ENCODE peak calls at places on chromosomes 12 and 14, in ten cellular contexts. One of them, this sample, is unnamed.

GRCh38 chr14:58765375-58765774 is 127.6 kb downstream of the DACT1 start:
- DNase-seq in cardiac muscle cell: no peak
- DNase-seq in uterus: no peak
- DNase-seq in IMR-90: no peak
- DNase-seq in neural progenitor cell: no peak
- DNase-seq in A549: no peak
- DNase-seq in heart right ventricle: peak; percentile 74
- DNase-seq in mammary epithelial cell: no peak
- DNase-seq in CD8-positive, alpha-beta T cell: no peak
- DNase-seq in WERI-Rb-1: peak; percentile 72
- DNase-seq in this sample: no peak

GRCh38 chr12:31037028-31037427 is 36.6 kb upstream of the DDX11 start:
- DNase-seq in cardiac muscle cell: no peak
- DNase-seq in A549: no peak
- DNase-seq in IMR-90: no peak
- DNase-seq in heart right ventricle: no peak
- DNase-seq in WERI-Rb-1: no peak
- DNase-seq in CD8-positive, alpha-beta T cell: no peak
- DNase-seq in uterus: no peak
- DNase-seq in mammary epithelial cell: no peak
- DNase-seq in neural progenitor cell: no peak
- DNase-seq in this sample: no peak

GRCh38 chr12:3962661-3963483 is 89.7 kb upstream of the PARP11 start:
- DNase-seq in uterus: no peak
- DNase-seq in WERI-Rb-1: no peak
- DNase-seq in neural progenitor cell: no peak
- DNase-seq in IMR-90: no peak
- DNase-seq in A549: no peak
- DNase-seq in cardiac muscle cell: peak; percentile 4
- DNase-seq in heart right ventricle: peak; percentile 6
- DNase-seq in CD8-positive, alpha-beta T cell: peak; percentile 74
- DNase-seq in mammary epithelial cell: no peak
- DNase-seq in this sample: no peak

GRCh38 chr12:69602954-69603353 is 7.8 kb downstream of the LRRC10 start:
- DNase-seq in heart right ventricle: no peak
- DNase-seq in cardiac muscle cell: no peak
- DNase-seq in CD8-positive, alpha-beta T cell: no peak
- DNase-seq in WERI-Rb-1: no peak
- DNase-seq in neural progenitor cell: no peak
- DNase-seq in mammary epithelial cell: no peak
- DNase-seq in uterus: no peak
- DNase-seq in IMR-90: no peak
- DNase-seq in A549: peak; percentile 10
- DNase-seq in this sample: no peak

GRCh38 chr12:106145539-106146447 is 7.0 kb upstream of the NUAK1 start:
- DNase-seq in uterus: no peak
- DNase-seq in mammary epithelial cell: no peak
- DNase-seq in CD8-positive, alpha-beta T cell: no peak
- DNase-seq in IMR-90: no peak
- DNase-seq in cardiac muscle cell: peak; percentile 67
- DNase-seq in WERI-Rb-1: no peak
- DNase-seq in neural progenitor cell: no peak
- DNase-seq in A549: no peak
- DNase-seq in heart right ventricle: peak; percentile 18
- DNase-seq in this sample: no peak

GRCh38 chr12:66693901-66694513 is 15.1 kb upstream of the GRIP1 start:
- DNase-seq in A549: peak; percentile 80
- DNase-seq in cardiac muscle cell: peak; percentile 77
- DNase-seq in heart right ventricle: peak; percentile 11
- DNase-seq in mammary epithelial cell: peak; percentile 49
- DNase-seq in CD8-positive, alpha-beta T cell: no peak
- DNase-seq in neural progenitor cell: peak; percentile 80
- DNase-seq in IMR-90: peak; percentile 69
- DNase-seq in WERI-Rb-1: peak; percentile 26
- DNase-seq in uterus: no peak
- DNase-seq in this sample: no peak

GRCh38 chr14:75981426-75981825 is 369 bp downstream of the TGFB3 start:
- DNase-seq in A549: no peak
- DNase-seq in neural progenitor cell: peak; percentile 55
- DNase-seq in CD8-positive, alpha-beta T cell: peak; percentile 13
- DNase-seq in WERI-Rb-1: no peak
- DNase-seq in mammary epithelial cell: no peak
- DNase-seq in IMR-90: no peak
- DNase-seq in uterus: peak; percentile 36
- DNase-seq in heart right ventricle: no peak
- DNase-seq in cardiac muscle cell: no peak
- DNase-seq in this sample: no peak

GRCh38 chr14:97866664-97867063 is 1069.5 kb downstream of the VRK1 start:
- DNase-seq in cardiac muscle cell: no peak
- DNase-seq in IMR-90: no peak
- DNase-seq in CD8-positive, alpha-beta T cell: no peak
- DNase-seq in neural progenitor cell: no peak
- DNase-seq in uterus: no peak
- DNase-seq in WERI-Rb-1: no peak
- DNase-seq in mammary epithelial cell: no peak
- DNase-seq in heart right ventricle: no peak
- DNase-seq in A549: no peak
- DNase-seq in this sample: no peak

GRCh38 chr12:13141686-13142085 is 38.2 kb upstream of the GSG1 start:
- DNase-seq in A549: no peak
- DNase-seq in CD8-positive, alpha-beta T cell: no peak
- DNase-seq in cardiac muscle cell: no peak
- DNase-seq in mammary epithelial cell: no peak
- DNase-seq in heart right ventricle: no peak
- DNase-seq in IMR-90: no peak
- DNase-seq in WERI-Rb-1: no peak
- DNase-seq in neural progenitor cell: no peak
- DNase-seq in uterus: no peak
- DNase-seq in this sample: no peak

GRCh38 chr14:32345311-32345771 is 16.2 kb downstream of the AKAP6 start:
- DNase-seq in CD8-positive, alpha-beta T cell: no peak
- DNase-seq in IMR-90: peak; percentile 25
- DNase-seq in WERI-Rb-1: peak; percentile 25
- DNase-seq in uterus: no peak
- DNase-seq in neural progenitor cell: no peak
- DNase-seq in mammary epithelial cell: peak; percentile 74
- DNase-seq in A549: peak; percentile 14
- DNase-seq in heart right ventricle: no peak
- DNase-seq in cardiac muscle cell: peak; percentile 25
- DNase-seq in this sample: no peak

GRCh38 chr12:47777741-47778558 is 4.9 kb downstream of the SLC48A1 start:
- DNase-seq in IMR-90: no peak
- DNase-seq in neural progenitor cell: no peak
- DNase-seq in uterus: no peak
- DNase-seq in cardiac muscle cell: no peak
- DNase-seq in CD8-positive, alpha-beta T cell: no peak
- DNase-seq in A549: no peak
- DNase-seq in heart right ventricle: no peak
- DNase-seq in WERI-Rb-1: no peak
- DNase-seq in mammary epithelial cell: no peak
- DNase-seq in this sample: no peak

GRCh38 chr14:69226736-69227135 is 33.2 kb upstream of the GALNT16 start:
- DNase-seq in WERI-Rb-1: no peak
- DNase-seq in CD8-positive, alpha-beta T cell: no peak
- DNase-seq in uterus: no peak
- DNase-seq in neural progenitor cell: no peak
- DNase-seq in IMR-90: no peak
- DNase-seq in mammary epithelial cell: no peak
- DNase-seq in cardiac muscle cell: peak; percentile 29
- DNase-seq in A549: no peak
- DNase-seq in heart right ventricle: no peak
- DNase-seq in this sample: no peak

GRCh38 chr14:93171366-93171765 is 13.3 kb downstream of the MOAP1 start:
- DNase-seq in WERI-Rb-1: no peak
- DNase-seq in A549: no peak
- DNase-seq in heart right ventricle: no peak
- DNase-seq in CD8-positive, alpha-beta T cell: no peak
- DNase-seq in IMR-90: peak; percentile 19
- DNase-seq in uterus: no peak
- DNase-seq in mammary epithelial cell: no peak
- DNase-seq in neural progenitor cell: no peak
- DNase-seq in cardiac muscle cell: peak; percentile 21
- DNase-seq in this sample: no peak

GRCh38 chr14:103694572-103695026 is 20.7 kb downstream of the XRCC3 start:
- DNase-seq in A549: no peak
- DNase-seq in IMR-90: no peak
- DNase-seq in cardiac muscle cell: no peak
- DNase-seq in CD8-positive, alpha-beta T cell: no peak
- DNase-seq in neural progenitor cell: no peak
- DNase-seq in mammary epithelial cell: no peak
- DNase-seq in uterus: no peak
- DNase-seq in heart right ventricle: no peak
- DNase-seq in WERI-Rb-1: no peak
- DNase-seq in this sample: no peak

GRCh38 chr14:30194769-30195168 is 267.1 kb upstream of the PRKD1 start:
- DNase-seq in A549: no peak
- DNase-seq in neural progenitor cell: no peak
- DNase-seq in uterus: no peak
- DNase-seq in cardiac muscle cell: peak; percentile 92
- DNase-seq in CD8-positive, alpha-beta T cell: no peak
- DNase-seq in heart right ventricle: no peak
- DNase-seq in mammary epithelial cell: peak; percentile 5
- DNase-seq in IMR-90: peak; percentile 91
- DNase-seq in WERI-Rb-1: no peak
- DNase-seq in this sample: no peak

GRCh38 chr14:46920542-46920941 is 269.0 kb upstream of the RPL10L start:
- DNase-seq in uterus: no peak
- DNase-seq in cardiac muscle cell: no peak
- DNase-seq in CD8-positive, alpha-beta T cell: no peak
- DNase-seq in WERI-Rb-1: no peak
- DNase-seq in neural progenitor cell: no peak
- DNase-seq in heart right ventricle: no peak
- DNase-seq in mammary epithelial cell: no peak
- DNase-seq in IMR-90: no peak
- DNase-seq in A549: no peak
- DNase-seq in this sample: no peak

GRCh38 chr14:47154276-47154797 is 502.8 kb upstream of the RPL10L start:
- DNase-seq in WERI-Rb-1: no peak
- DNase-seq in IMR-90: no peak
- DNase-seq in heart right ventricle: no peak
- DNase-seq in A549: no peak
- DNase-seq in uterus: no peak
- DNase-seq in CD8-positive, alpha-beta T cell: no peak
- DNase-seq in mammary epithelial cell: no peak
- DNase-seq in neural progenitor cell: no peak
- DNase-seq in cardiac muscle cell: no peak
- DNase-seq in this sample: no peak

GRCh38 chr14:102304611-102305506 is at the start of gene MOK:
- DNase-seq in uterus: peak; percentile 98
- DNase-seq in cardiac muscle cell: peak; percentile 98
- DNase-seq in neural progenitor cell: peak; percentile 98
- DNase-seq in A549: peak; percentile 98
- DNase-seq in IMR-90: peak; percentile 95
- DNase-seq in heart right ventricle: peak; percentile 96
- DNase-seq in mammary epithelial cell: peak; percentile 94
- DNase-seq in CD8-positive, alpha-beta T cell: peak; percentile 96
- DNase-seq in WERI-Rb-1: peak; percentile 96
- DNase-seq in this sample: peak; percentile 100

GRCh38 chr14:74881425-74882102 is at the start of gene DLST:
- DNase-seq in cardiac muscle cell: peak; percentile 93
- DNase-seq in heart right ventricle: peak; percentile 87
- DNase-seq in WERI-Rb-1: peak; percentile 87
- DNase-seq in A549: peak; percentile 90
- DNase-seq in mammary epithelial cell: peak; percentile 80
- DNase-seq in IMR-90: peak; percentile 84
- DNase-seq in CD8-positive, alpha-beta T cell: peak; percentile 85
- DNase-seq in neural progenitor cell: peak; percentile 93
- DNase-seq in uterus: peak; percentile 88
- DNase-seq in this sample: peak; percentile 87

GRCh38 chr12:121175383-121176119 is 34.4 kb upstream of the P2RX4 start:
- DNase-seq in uterus: no peak
- DNase-seq in neural progenitor cell: no peak
- DNase-seq in IMR-90: no peak
- DNase-seq in CD8-positive, alpha-beta T cell: no peak
- DNase-seq in heart right ventricle: no peak
- DNase-seq in cardiac muscle cell: peak; percentile 38
- DNase-seq in mammary epithelial cell: no peak
- DNase-seq in WERI-Rb-1: no peak
- DNase-seq in A549: no peak
- DNase-seq in this sample: no peak
- H3K27ac ChIP-seq in uterus: no peak overlapping the region
- H3K27ac ChIP-seq in neural progenitor cell: no peak overlapping the region
- H3K27ac ChIP-seq in IMR-90: no peak overlapping the region
- H3K27ac ChIP-seq in CD8-positive, alpha-beta T cell: no peak overlapping the region
- H3K27ac ChIP-seq in heart right ventricle: no peak overlapping the region
- H3K27ac ChIP-seq in cardiac muscle cell: no peak overlapping the region
- H3K27ac ChIP-seq in mammary epithelial cell: no peak overlapping the region
- H3K27ac ChIP-seq in WERI-Rb-1: no peak overlapping the region
- H3K27ac ChIP-seq in A549: no peak overlapping the region
- H3K27ac ChIP-seq in this sample: no peak overlapping the region

DNA sequence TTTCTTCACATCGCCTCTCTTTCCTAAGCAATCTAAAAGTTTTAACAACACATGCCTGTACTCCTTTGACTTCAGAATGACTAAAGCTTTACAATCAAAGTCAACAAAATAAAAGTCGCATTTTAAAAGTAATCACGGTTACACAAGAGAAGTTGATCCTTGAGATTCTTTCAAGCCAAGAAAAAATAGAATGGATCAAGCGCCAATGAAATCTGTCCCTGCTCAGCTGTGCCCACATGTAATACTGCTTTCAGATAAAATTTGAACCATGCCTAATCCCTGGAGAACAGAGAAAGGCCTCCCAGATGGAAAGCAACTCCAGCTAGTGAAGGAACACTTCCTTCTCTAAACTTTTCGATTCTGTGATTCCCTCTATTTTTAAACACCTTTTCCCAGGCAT is 113.1 kb downstream of the FBXL14 start:
- DNase-seq in A549: no peak
- DNase-seq in mammary epithelial cell: no peak
- DNase-seq in neural progenitor cell: no peak
- DNase-seq in cardiac muscle cell: peak; percentile 30
- DNase-seq in uterus: no peak
- DNase-seq in IMR-90: no peak
- DNase-seq in WERI-Rb-1: no peak
- DNase-seq in CD8-positive, alpha-beta T cell: no peak
- DNase-seq in heart right ventricle: no peak
- DNase-seq in this sample: no peak
- H3K27ac ChIP-seq in A549: no peak overlapping the region
- H3K27ac ChIP-seq in mammary epithelial cell: no peak overlapping the region
- H3K27ac ChIP-seq in neural progenitor cell: peak overlapping the region; percentile 62
- H3K27ac ChIP-seq in cardiac muscle cell: no peak overlapping the region
- H3K27ac ChIP-seq in uterus: no peak overlapping the region
- H3K27ac ChIP-seq in IMR-90: no peak overlapping the region
- H3K27ac ChIP-seq in WERI-Rb-1: no peak overlapping the region
- H3K27ac ChIP-seq in CD8-positive, alpha-beta T cell: no peak overlapping the region
- H3K27ac ChIP-seq in heart right ventricle: no peak overlapping the region
- H3K27ac ChIP-seq in this sample: no peak overlapping the region

GRCh38 chr12:107441906-107442305 is 243.7 kb upstream of the PWP1 start:
- DNase-seq in WERI-Rb-1: no peak
- DNase-seq in heart right ventricle: no peak
- DNase-seq in mammary epithelial cell: peak; percentile 25
- DNase-seq in neural progenitor cell: no peak
- DNase-seq in A549: no peak
- DNase-seq in IMR-90: peak; percentile 46
- DNase-seq in CD8-positive, alpha-beta T cell: no peak
- DNase-seq in cardiac muscle cell: peak; percentile 30
- DNase-seq in uterus: peak; percentile 14
- DNase-seq in this sample: no peak
- H3K27ac ChIP-seq in WERI-Rb-1: peak overlapping the region; percentile 44
- H3K27ac ChIP-seq in heart right ventricle: no peak overlapping the region
- H3K27ac ChIP-seq in mammary epithelial cell: peak overlapping the region; percentile 67
- H3K27ac ChIP-seq in neural progenitor cell: no peak overlapping the region
- H3K27ac ChIP-seq in A549: no peak overlapping the region
- H3K27ac ChIP-seq in IMR-90: peak overlapping the region; percentile 53
- H3K27ac ChIP-seq in CD8-positive, alpha-beta T cell: no peak overlapping the region
- H3K27ac ChIP-seq in cardiac muscle cell: no peak overlapping the region
- H3K27ac ChIP-seq in uterus: peak overlapping the region; percentile 17
- H3K27ac ChIP-seq in this sample: no peak overlapping the region

GRCh38 chr12:56411781-56412639 is 37.2 kb downstream of the TIMELESS start:
- DNase-seq in cardiac muscle cell: no peak
- DNase-seq in uterus: no peak
- DNase-seq in IMR-90: no peak
- DNase-seq in CD8-positive, alpha-beta T cell: no peak
- DNase-seq in heart right ventricle: no peak
- DNase-seq in neural progenitor cell: no peak
- DNase-seq in WERI-Rb-1: no peak
- DNase-seq in mammary epithelial cell: no peak
- DNase-seq in A549: no peak
- DNase-seq in this sample: no peak
- H3K27ac ChIP-seq in cardiac muscle cell: no peak overlapping the region
- H3K27ac ChIP-seq in uterus: no peak overlapping the region
- H3K27ac ChIP-seq in IMR-90: no peak overlapping the region
- H3K27ac ChIP-seq in CD8-positive, alpha-beta T cell: no peak overlapping the region
- H3K27ac ChIP-seq in heart right ventricle: no peak overlapping the region
- H3K27ac ChIP-seq in neural progenitor cell: no peak overlapping the region
- H3K27ac ChIP-seq in WERI-Rb-1: no peak overlapping the region
- H3K27ac ChIP-seq in mammary epithelial cell: no peak overlapping the region
- H3K27ac ChIP-seq in A549: no peak overlapping the region
- H3K27ac ChIP-seq in this sample: no peak overlapping the region

This sample was measured in upper lobe of left lung.